ENCODE peak calls at places on chromosomes 13 and 19, in six cellular contexts. A is CD8-positive, alpha-beta memory T cell; L is fibroblast of lung; Z is right cardiac atrium; M is kidney; P is hepatocyte. B is an unnamed sample. For H3K4me1, the result is how much of the 10 kb centered on the place peaks cover.

GRCh38 chr13:80630685-80631121 is 289.8 kb upstream of the SPRY2 start:
- DNase-seq in A (no peak), L (peak), Z (no peak), M (no peak), P (no peak), B (no peak)

GRCh38 chr19:54449701-54450069 is 686 bp downstream of the LENG8 start:
- DNase-seq in A (no peak), L (peak), Z (no peak), M (no peak), P (peak), B (no peak)

GRCh38 chr19:41850381-41850780 is 5.5 kb downstream of the DMRTC2 start:
- DNase-seq in A (no peak), L (no peak), Z (no peak), M (peak), P (no peak), B (no peak)

GRCh38 chr19:8484331-8484894 is 18.0 kb downstream of the PRAM1 start:
- DNase-seq in A (no peak), L (no peak), Z (peak), M (no peak), P (no peak), B (peak)

GRCh38 chr13:59568306-59568705 is 595.4 kb downstream of the DIAPH3 start:
- DNase-seq in A (no peak), L (no peak), Z (no peak), M (no peak), P (no peak), B (no peak)

GRCh38 chr19:34393629-34394028 is 10.6 kb upstream of the PDCD2L start:
- DNase-seq in A (no peak), L (no peak), Z (no peak), M (no peak), P (no peak), B (no peak)

GRCh38 chr19:53662209-53662608 is 30.4 kb downstream of the DPRX start:
- DNase-seq in A (no peak), L (no peak), Z (no peak), M (peak), P (no peak), B (no peak)

GRCh38 chr13:98478134-98479129 is 98.5 kb downstream of the STK24 start:
- DNase-seq in A (no peak), L (peak), Z (no peak), M (no peak), P (no peak), B (no peak)

GRCh38 chr13:80030491-80030890 is 310.4 kb downstream of the SPRY2 start:
- DNase-seq in A (no peak), L (no peak), Z (no peak), M (no peak), P (no peak), B (no peak)

DNA sequence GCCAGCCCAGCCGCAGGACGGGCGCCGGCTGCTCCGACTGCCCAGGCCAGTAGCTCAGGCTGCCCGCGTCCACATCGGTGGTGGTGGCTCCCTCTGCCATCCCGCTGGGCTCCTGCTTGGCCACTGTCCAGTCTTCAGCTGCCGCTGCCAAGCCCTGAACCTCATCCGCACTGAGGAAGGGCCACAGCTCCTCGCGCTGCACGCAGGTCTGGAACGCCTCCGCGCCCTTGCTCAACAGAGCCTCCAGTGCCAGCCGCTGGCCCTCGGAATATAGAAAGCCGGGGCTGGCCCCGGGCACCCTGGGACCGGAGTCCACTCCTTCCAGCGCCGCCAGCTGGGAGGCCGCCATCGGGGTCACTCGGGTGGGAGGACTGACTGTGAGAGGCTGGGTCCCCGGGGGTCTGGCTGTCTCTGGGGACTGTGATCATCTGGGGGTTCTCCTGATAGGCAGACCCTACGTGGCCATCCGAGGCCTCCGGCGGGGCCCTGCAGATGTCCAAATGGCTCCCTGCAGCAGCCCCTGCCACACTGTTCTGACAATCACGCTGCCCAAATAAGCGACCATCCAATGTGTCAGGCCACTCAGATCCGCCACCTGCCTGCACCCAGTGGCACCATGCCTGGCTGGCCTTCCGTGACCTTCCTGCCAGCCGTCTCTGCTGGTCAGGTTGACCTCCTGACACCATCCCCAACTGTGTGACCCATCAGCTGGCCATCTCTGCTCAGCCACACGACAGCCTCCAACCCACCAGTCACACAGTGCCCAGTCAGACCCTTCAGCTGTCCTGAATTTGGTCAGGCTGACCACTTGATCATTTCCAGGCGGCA is 1.6 kb downstream of the FAM83E start:
- DNase-seq in A (no peak), L (no peak), Z (peak), M (no peak), P (no peak), B (no peak)
- H3K4me3 ChIP-seq in A (no peak), L (no peak), Z (no peak), M (no peak), P (no peak), B (no peak)

GRCh38 chr19:2492870-2493269 is 16.9 kb downstream of the GADD45B start:
- DNase-seq in A (no peak), L (no peak), Z (no peak), M (no peak), P (no peak), B (no peak)

GRCh38 chr19:2495651-2496316 is 19.9 kb downstream of the GADD45B start:
- DNase-seq in A (no peak), L (peak), Z (peak), M (peak), P (peak), B (no peak)

GRCh38 chr19:2495130-2495641 is 19.3 kb downstream of the GADD45B start:
- DNase-seq in A (peak), L (peak), Z (peak), M (peak), P (peak), B (peak)

GRCh38 chr19:2494084-2494446 is 18.1 kb downstream of the GADD45B start:
- DNase-seq in A (no peak), L (peak), Z (no peak), M (no peak), P (peak), B (peak)

GRCh38 chr19:2494447-2495129 is 18.7 kb downstream of the GADD45B start:
- DNase-seq in A (peak), L (peak), Z (peak), M (peak), P (peak), B (peak)
- H3K27ac ChIP-seq in A (peak), L (peak), Z (peak), M (peak), P (peak), B (peak)

GRCh38 chr13:114127473-114128347 is 4.7 kb downstream of the RASA3 start:
- DNase-seq in A (no peak), L (no peak), Z (no peak), M (peak), P (no peak), B (no peak)
- H3K4me1 ChIP-seq in A (half or more), L (under half), Z (under half), M (under half), P (under half), B (under half)

GRCh38 chr19:2524840-2525723 is 49.2 kb downstream of the GADD45B start:
- DNase-seq in A (no peak), L (peak), Z (peak), M (no peak), P (peak), B (peak)
- H3K4me3 ChIP-seq in A (no peak), L (no peak), Z (no peak), M (peak), P (no peak), B (peak)

B was measured in ascending aorta.